ENCODE peak calls at places on chromosomes 7 and 10, in six cellular contexts. H is H9, P is IMR-90, X is neuronal stem cell, E is mesendoderm, T is H1. B is an unnamed sample.

GRCh38 chr7:118372530-118372929 is 148.0 kb downstream of the ANKRD7 start:
- DNase-seq in X (no peak), H (no peak), E (no peak), P (no peak), T (no peak), B (peak)

GRCh38 chr7:104228442-104228841 is 20.6 kb upstream of the ORC5 start:
- DNase-seq in T (no peak), P (no peak), H (no peak), E (no peak), X (no peak), B (no peak)

GRCh38 chr10:131440405-131441360 is 129.2 kb upstream of the TCERG1L start:
- DNase-seq in T (no peak), H (no peak), X (no peak), P (no peak), E (no peak), B (no peak)

GRCh38 chr7:128941946-128942526 is 4.3 kb downstream of the IRF5 start:
- DNase-seq in H (no peak), E (no peak), X (no peak), P (no peak), T (no peak), B (no peak)

GRCh38 chr7:9106747-9107146 is 673.3 kb downstream of the NXPH1 start:
- DNase-seq in E (peak), H (peak), P (no peak), T (no peak), X (no peak), B (no peak)

GRCh38 chr7:105649727-105650381 is 68.6 kb upstream of the EFCAB10 start:
- DNase-seq in X (no peak), E (no peak), P (peak), H (no peak), T (no peak), B (peak)

GRCh38 chr10:30092151-30092790 is 32.9 kb upstream of the JCAD start:
- DNase-seq in T (no peak), P (peak), E (no peak), X (no peak), H (no peak), B (peak)

GRCh38 chr7:78081888-78082287 is 283.3 kb downstream of the PHTF2 start:
- DNase-seq in X (no peak), H (peak), T (no peak), P (no peak), E (no peak), B (no peak)

GRCh38 chr7:2928256-2928612 is 84.1 kb upstream of the GNA12 start:
- DNase-seq in T (no peak), P (no peak), E (no peak), X (no peak), H (peak), B (no peak)

GRCh38 chr10:78351283-78351682 is 317.6 kb downstream of the RPS24 start:
- DNase-seq in X (no peak), H (no peak), P (no peak), T (no peak), E (no peak), B (no peak)

GRCh38 chr10:6877351-6878066 is 297.4 kb upstream of the PRKCQ start:
- DNase-seq in E (no peak), T (no peak), X (no peak), P (no peak), H (no peak), B (no peak)

GRCh38 chr7:101315336-101315735 is 6.3 kb downstream of the IFT22 start:
- DNase-seq in H (peak), P (peak), E (peak), X (peak), T (no peak), B (peak)

GRCh38 chr7:80540841-80541240 is 29.0 kb upstream of the GNAT3 start:
- DNase-seq in H (no peak), P (no peak), E (no peak), X (no peak), T (no peak), B (peak)

GRCh38 chr10:74314166-74314565 is 163.1 kb downstream of the ADK start:
- DNase-seq in T (no peak), X (no peak), H (no peak), P (no peak), E (no peak), B (no peak)

GRCh38 chr7:23333671-23334246 is 34.6 kb downstream of the MALSU1 start:
- DNase-seq in T (no peak), H (no peak), X (no peak), P (peak), E (no peak), B (peak)

GRCh38 chr10:25061125-25061524 is 44.7 kb downstream of the THNSL1 start:
- DNase-seq in T (no peak), E (no peak), P (no peak), H (no peak), X (no peak), B (no peak)
- H3K4me2 ChIP-seq in T (no peak), E (no peak), P (no peak), H (no peak), X (no peak), B (no peak)

GRCh38 chr7:152872745-152873118 is 113.2 kb downstream of the ACTR3B start:
- DNase-seq in E (no peak), T (no peak), X (no peak), H (peak), P (no peak), B (no peak)
- H2BK15ac ChIP-seq in E (no peak), T (no peak), X (no peak), H (no peak), P (no peak), B (no peak)

DNA sequence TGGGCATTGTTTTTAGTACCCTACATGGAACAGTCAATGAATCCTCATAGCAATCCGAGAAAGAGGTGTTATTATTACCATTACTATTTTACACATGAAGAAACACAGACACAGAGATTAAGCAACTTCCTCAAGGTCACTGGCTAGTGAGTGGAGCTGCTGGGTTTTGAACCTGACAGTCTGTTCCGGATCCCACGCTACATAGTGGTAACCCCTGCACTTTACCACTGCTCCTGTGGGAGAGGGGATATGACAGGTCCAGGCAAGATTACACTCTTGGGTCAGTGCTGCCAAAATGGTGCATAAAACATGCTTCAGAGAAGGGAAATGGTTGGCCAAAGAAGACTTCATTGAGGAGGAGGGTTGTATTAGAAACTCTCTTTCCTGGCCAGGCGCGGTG is 185.7 kb downstream of the XPNPEP1 start:
- DNase-seq in P (no peak), E (no peak), X (no peak), T (no peak), H (no peak), B (no peak)
- H3K4me2 ChIP-seq in P (no peak), E (no peak), X (no peak), T (no peak), H (no peak), B (no peak)

GRCh38 chr7:1927942-1928341 is 257.9 kb downstream of the ELFN1 start:
- DNase-seq in P (no peak), H (no peak), T (no peak), X (no peak), E (no peak), B (no peak)
- H2BK15ac ChIP-seq in P (no peak), H (no peak), T (no peak), X (no peak), E (no peak), B (no peak)

GRCh38 chr10:48517911-48518321 is 87.0 kb downstream of the ARHGAP22 start:
- DNase-seq in T (no peak), X (no peak), H (no peak), P (no peak), E (no peak), B (no peak)
- H3K4me2 ChIP-seq in T (no peak), X (no peak), H (no peak), P (no peak), E (no peak), B (no peak)

DNA sequence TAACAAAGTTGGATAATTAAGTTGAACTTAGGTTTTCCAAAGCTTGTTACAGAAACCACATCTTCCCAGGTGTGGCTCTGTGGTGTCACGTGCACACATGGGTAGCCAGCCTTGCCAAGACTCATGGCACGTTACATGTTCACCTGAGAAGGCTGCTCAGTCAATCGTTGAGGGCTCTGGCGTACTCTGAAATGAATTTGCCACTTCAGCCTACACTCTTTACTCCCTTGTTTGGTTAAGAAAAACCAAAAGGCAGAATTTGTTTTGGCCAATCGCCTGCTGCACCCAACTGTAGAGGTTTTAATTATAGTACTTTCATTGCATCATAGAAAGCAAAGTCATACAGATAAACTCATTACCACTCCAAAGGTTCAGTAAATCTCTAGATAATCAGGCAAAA is 88.6 kb downstream of the DIP2C start:
- DNase-seq in T (no peak), E (no peak), H (no peak), X (no peak), P (no peak), B (no peak)
- H2BK15ac ChIP-seq in T (no peak), E (no peak), H (no peak), X (no peak), P (peak), B (no peak)

B was measured in mesenchymal stem cell.